ENCODE peak calls at places on chromosome 16, in four cellular contexts. One of them, this sample, is unnamed.

GRCh38 chr16:64094170-64094960 is 1027.5 kb downstream of the CDH11 start:
- DNase-seq in mesendoderm: no peak
- DNase-seq in IMR-90: peak
- DNase-seq in H9: no peak
- DNase-seq in this sample: peak

GRCh38 chr16:2518823-2519710 is 1.1 kb upstream of the AMDHD2 start:
- DNase-seq in IMR-90: no peak
- DNase-seq in H9: peak
- DNase-seq in mesendoderm: no peak
- DNase-seq in this sample: no peak

GRCh38 chr16:54171855-54172537 is 114.6 kb downstream of the IRX3 start:
- DNase-seq in IMR-90: peak
- DNase-seq in H9: no peak
- DNase-seq in mesendoderm: peak
- DNase-seq in this sample: peak

GRCh38 chr16:77913738-77914263 is 108.5 kb upstream of the CLEC3A start:
- DNase-seq in IMR-90: peak
- DNase-seq in H9: no peak
- DNase-seq in mesendoderm: no peak
- DNase-seq in this sample: no peak

GRCh38 chr16:76749780-76750375 is 441.1 kb upstream of the MON1B start:
- DNase-seq in H9: no peak
- DNase-seq in mesendoderm: no peak
- DNase-seq in IMR-90: no peak
- DNase-seq in this sample: peak

GRCh38 chr16:84195201-84196093 is 4.5 kb downstream of the ADAD2 start:
- DNase-seq in H9: no peak
- DNase-seq in IMR-90: no peak
- DNase-seq in mesendoderm: no peak
- DNase-seq in this sample: no peak

GRCh38 chr16:9254863-9255262 is 163.4 kb downstream of the HAPSTR1 start:
- DNase-seq in IMR-90: no peak
- DNase-seq in mesendoderm: no peak
- DNase-seq in H9: no peak
- DNase-seq in this sample: no peak

GRCh38 chr16:2429771-2430663 is 770 bp downstream of the CCNF start:
- DNase-seq in IMR-90: peak
- DNase-seq in mesendoderm: peak
- DNase-seq in H9: no peak
- DNase-seq in this sample: peak

GRCh38 chr16:80203821-80204220 is 337.0 kb upstream of the DYNLRB2 start:
- DNase-seq in H9: no peak
- DNase-seq in mesendoderm: no peak
- DNase-seq in IMR-90: no peak
- DNase-seq in this sample: no peak

GRCh38 chr16:24652209-24652712 is 77.2 kb upstream of the TNRC6A start:
- DNase-seq in IMR-90: no peak
- DNase-seq in mesendoderm: no peak
- DNase-seq in H9: no peak
- DNase-seq in this sample: no peak

GRCh38 chr16:47806309-47806847 is 345.2 kb downstream of the PHKB start:
- DNase-seq in IMR-90: no peak
- DNase-seq in mesendoderm: no peak
- DNase-seq in H9: no peak
- DNase-seq in this sample: no peak

GRCh38 chr16:27154573-27155521 is 48.5 kb upstream of the KDM8 start:
- DNase-seq in mesendoderm: peak
- DNase-seq in IMR-90: peak
- DNase-seq in H9: peak
- DNase-seq in this sample: peak

GRCh38 chr16:24544640-24545039 is 5.3 kb downstream of the RBBP6 start:
- DNase-seq in mesendoderm: no peak
- DNase-seq in IMR-90: peak
- DNase-seq in H9: no peak
- DNase-seq in this sample: peak

GRCh38 chr16:80663078-80663477 is 122.3 kb downstream of the DYNLRB2 start:
- DNase-seq in mesendoderm: no peak
- DNase-seq in IMR-90: no peak
- DNase-seq in H9: no peak
- DNase-seq in this sample: no peak

GRCh38 chr16:11136600-11136999 is 119.4 kb downstream of the SOCS1 start:
- DNase-seq in H9: peak
- DNase-seq in IMR-90: no peak
- DNase-seq in mesendoderm: no peak
- DNase-seq in this sample: peak

GRCh38 chr16:53509906-53510703 is 7.1 kb upstream of the AKTIP start:
- DNase-seq in H9: peak
- DNase-seq in IMR-90: peak
- DNase-seq in mesendoderm: peak
- DNase-seq in this sample: peak

GRCh38 chr16:82638095-82638798 is 11.5 kb downstream of the CDH13 start:
- DNase-seq in IMR-90: peak
- DNase-seq in H9: no peak
- DNase-seq in mesendoderm: no peak
- DNase-seq in this sample: peak

GRCh38 chr16:1979271-1980025 is 1.8 kb downstream of the NOXO1 start:
- DNase-seq in IMR-90: no peak
- DNase-seq in H9: peak
- DNase-seq in mesendoderm: peak
- DNase-seq in this sample: no peak

GRCh38 chr16:49592507-49593422 is 219.2 kb downstream of the C16orf78 start:
- DNase-seq in IMR-90: peak
- DNase-seq in H9: peak
- DNase-seq in mesendoderm: peak
- DNase-seq in this sample: peak

GRCh38 chr16:8549843-8550412 is 40.4 kb downstream of the TMEM114 start:
- DNase-seq in IMR-90: no peak
- DNase-seq in mesendoderm: no peak
- DNase-seq in H9: no peak
- DNase-seq in this sample: no peak

GRCh38 chr16:25012525-25012991 is 2.6 kb downstream of the ARHGAP17 start:
- DNase-seq in IMR-90: peak
- DNase-seq in H9: no peak
- DNase-seq in mesendoderm: no peak
- DNase-seq in this sample: peak

GRCh38 chr16:87582221-87582965 is 19.9 kb upstream of the JPH3 start:
- DNase-seq in IMR-90: peak
- DNase-seq in H9: no peak
- DNase-seq in mesendoderm: no peak
- DNase-seq in this sample: peak

GRCh38 chr16:56354746-56355145 is 70.6 kb downstream of the AMFR start:
- DNase-seq in mesendoderm: no peak
- DNase-seq in IMR-90: no peak
- DNase-seq in H9: no peak
- DNase-seq in this sample: no peak

GRCh38 chr16:22225060-22225459 is 19.0 kb downstream of the EEF2K start:
- DNase-seq in IMR-90: no peak
- DNase-seq in H9: peak
- DNase-seq in mesendoderm: no peak
- DNase-seq in this sample: no peak

GRCh38 chr16:66502020-66502913 is 47.7 kb downstream of the TK2 start:
- DNase-seq in mesendoderm: no peak
- DNase-seq in IMR-90: peak
- DNase-seq in H9: no peak
- DNase-seq in this sample: peak

GRCh38 chr16:11627822-11628457 is 40.3 kb upstream of the SNN start:
- DNase-seq in mesendoderm: no peak
- DNase-seq in H9: no peak
- DNase-seq in IMR-90: peak
- DNase-seq in this sample: no peak

GRCh38 chr16:513950-514349 is 13.6 kb upstream of the CAPN15 start:
- DNase-seq in H9: no peak
- DNase-seq in mesendoderm: no peak
- DNase-seq in IMR-90: no peak
- DNase-seq in this sample: no peak

GRCh38 chr16:82675300-82675699 is 48.5 kb downstream of the CDH13 start:
- DNase-seq in IMR-90: peak
- DNase-seq in mesendoderm: no peak
- DNase-seq in H9: no peak
- DNase-seq in this sample: no peak

GRCh38 chr16:827513-827912 is 27.0 kb upstream of the GNG13 start:
- DNase-seq in IMR-90: no peak
- DNase-seq in H9: no peak
- DNase-seq in mesendoderm: no peak
- DNase-seq in this sample: no peak

GRCh38 chr16:12917246-12917645 is 15.8 kb downstream of the SHISA9 start:
- DNase-seq in mesendoderm: no peak
- DNase-seq in IMR-90: no peak
- DNase-seq in H9: no peak
- DNase-seq in this sample: no peak

GRCh38 chr16:66714062-66714461 is 17.5 kb upstream of the CMTM4 start:
- DNase-seq in IMR-90: no peak
- DNase-seq in mesendoderm: no peak
- DNase-seq in H9: no peak
- DNase-seq in this sample: no peak

DNA sequence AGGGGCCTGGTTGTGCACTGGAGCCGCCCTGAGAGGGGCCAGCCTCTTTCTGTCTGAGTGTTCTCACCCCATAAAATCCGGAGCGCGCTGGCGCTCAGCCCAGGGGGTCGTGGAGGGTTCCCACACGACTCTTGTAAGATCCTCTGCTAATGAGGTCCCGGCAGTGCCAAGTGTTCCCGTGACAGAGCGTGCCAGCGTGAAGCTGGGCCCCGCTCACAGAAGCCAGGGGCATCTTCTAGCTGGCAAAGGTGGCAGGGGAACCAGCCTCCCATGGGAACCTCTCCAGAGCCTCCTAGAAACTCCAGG is 91.4 kb upstream of the GSE1 start:
- DNase-seq in IMR-90: no peak
- DNase-seq in H9: no peak
- DNase-seq in mesendoderm: no peak
- DNase-seq in this sample: no peak
- H3K27ac ChIP-seq in IMR-90: no peak
- H3K27ac ChIP-seq in H9: no peak
- H3K27ac ChIP-seq in mesendoderm: no peak
- H3K27ac ChIP-seq in this sample: no peak

DNA sequence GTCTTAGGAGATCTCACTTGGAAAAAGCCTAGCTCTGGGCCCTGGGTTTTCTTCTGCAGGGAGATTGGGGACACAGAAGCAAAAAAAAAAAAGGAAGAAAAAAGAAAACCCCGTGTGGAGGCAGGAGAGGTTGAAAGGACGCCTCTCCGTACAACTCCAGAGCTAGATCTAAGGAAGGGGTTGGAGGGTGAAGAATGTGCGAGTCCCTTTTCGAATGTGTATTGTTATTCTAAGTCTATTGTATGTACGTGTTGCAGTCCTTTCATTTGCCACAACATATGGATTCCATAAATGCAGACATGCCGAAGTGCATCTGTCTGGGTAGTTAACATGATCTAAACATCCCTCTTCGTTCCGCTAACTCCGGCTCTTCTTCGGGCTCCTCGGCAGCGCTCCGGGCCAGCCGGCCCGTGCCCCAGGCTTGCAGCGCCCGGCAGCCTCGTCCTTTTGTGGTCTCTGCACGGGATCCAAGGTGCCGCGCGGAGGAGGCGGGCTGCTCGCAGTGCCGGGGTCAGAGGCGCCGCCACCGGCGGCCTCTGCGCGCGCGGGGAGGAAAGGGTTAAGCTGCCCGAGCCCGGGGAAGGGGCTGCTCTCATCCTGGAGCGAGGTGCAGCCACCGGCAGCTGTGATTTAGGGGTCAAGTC is 14.8 kb upstream of the ZFHX3 start:
- DNase-seq in mesendoderm: peak
- DNase-seq in IMR-90: no peak
- DNase-seq in H9: peak
- DNase-seq in this sample: no peak
- H2AK5ac ChIP-seq in mesendoderm: no peak
- H2AK5ac ChIP-seq in IMR-90: peak
- H2AK5ac ChIP-seq in H9: no peak
- H2AK5ac ChIP-seq in this sample: no peak

GRCh38 chr16:88836791-88837190 is 20.0 kb downstream of the GALNS start:
- DNase-seq in H9: no peak
- DNase-seq in IMR-90: no peak
- DNase-seq in mesendoderm: no peak
- DNase-seq in this sample: no peak
- H2BK5ac ChIP-seq in H9: no peak
- H2BK5ac ChIP-seq in IMR-90: no peak
- H2BK5ac ChIP-seq in mesendoderm: no peak
- H2BK5ac ChIP-seq in this sample: no peak

GRCh38 chr16:20905576-20905975 is 5.0 kb downstream of the LYRM1 start:
- DNase-seq in mesendoderm: no peak
- DNase-seq in IMR-90: peak
- DNase-seq in H9: no peak
- DNase-seq in this sample: peak

GRCh38 chr16:20904507-20905079 is 4.0 kb downstream of the LYRM1 start:
- DNase-seq in IMR-90: peak
- DNase-seq in H9: no peak
- DNase-seq in mesendoderm: no peak
- DNase-seq in this sample: peak

GRCh38 chr16:20902426-20902825 is 1.9 kb downstream of the LYRM1 start:
- DNase-seq in H9: no peak
- DNase-seq in mesendoderm: no peak
- DNase-seq in IMR-90: no peak
- DNase-seq in this sample: no peak

GRCh38 chr16:20903116-20903888 is 2.7 kb downstream of the LYRM1 start:
- DNase-seq in IMR-90: no peak
- DNase-seq in H9: no peak
- DNase-seq in mesendoderm: no peak
- DNase-seq in this sample: peak

DNA sequence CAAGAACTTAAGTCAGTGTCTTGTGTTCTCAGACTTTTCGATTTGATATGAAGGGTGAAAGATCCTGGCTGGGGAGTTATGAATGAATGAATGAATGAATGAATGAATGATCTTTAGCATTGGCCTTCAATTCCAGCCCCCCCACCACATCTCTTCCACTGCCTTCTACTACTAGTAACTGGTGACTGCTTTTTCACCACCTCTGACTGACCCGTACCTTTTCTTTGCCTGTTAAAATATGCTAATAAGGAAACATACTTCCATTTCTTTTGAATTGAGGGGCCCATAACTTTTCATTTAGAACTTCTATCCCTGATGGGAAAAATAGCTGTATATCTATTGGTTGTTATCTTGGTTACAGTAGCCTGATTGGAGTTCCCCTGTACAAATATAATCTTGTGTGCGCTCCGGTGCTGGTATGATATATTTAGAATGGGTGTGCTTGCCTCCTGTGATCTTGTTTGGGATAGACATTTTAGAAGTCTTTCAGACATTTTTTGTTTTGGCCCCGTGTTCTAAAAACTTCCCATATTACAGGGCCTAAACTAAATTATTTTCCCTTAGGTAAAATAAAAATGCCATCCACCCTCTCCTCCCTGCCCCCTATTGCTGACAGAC is 3.4 kb downstream of the LYRM1 start:
- DNase-seq in mesendoderm: no peak
- DNase-seq in IMR-90: no peak
- DNase-seq in H9: no peak
- DNase-seq in this sample: peak
- H3K27ac ChIP-seq in mesendoderm: no peak
- H3K27ac ChIP-seq in IMR-90: no peak
- H3K27ac ChIP-seq in H9: no peak
- H3K27ac ChIP-seq in this sample: peak